ENCODE peak calls at places on chromosomes 13 and 19, in six cellular contexts. One of them, this sample, is unnamed.

GRCh38 chr19:41416194-41416674 is 10.9 kb downstream of the B3GNT8 start:
- DNase-seq in fibroblast of the aortic adventitia: no peak
- DNase-seq in cardiac muscle cell: no peak
- DNase-seq in psoas muscle: no peak
- DNase-seq in GM12865: no peak
- DNase-seq in left ventricle myocardium inferior: no peak
- DNase-seq in this sample: no peak

GRCh38 chr19:49848938-49849337 is 2.0 kb upstream of the PTOV1 start:
- DNase-seq in fibroblast of the aortic adventitia: no peak
- DNase-seq in cardiac muscle cell: no peak
- DNase-seq in psoas muscle: no peak
- DNase-seq in GM12865: peak
- DNase-seq in left ventricle myocardium inferior: no peak
- DNase-seq in this sample: no peak

GRCh38 chr13:110275931-110276552 is 30.9 kb downstream of the COL4A1 start:
- DNase-seq in fibroblast of the aortic adventitia: no peak
- DNase-seq in cardiac muscle cell: no peak
- DNase-seq in psoas muscle: peak
- DNase-seq in GM12865: no peak
- DNase-seq in left ventricle myocardium inferior: peak
- DNase-seq in this sample: no peak

GRCh38 chr19:21835810-21836444 is at the start of gene ZNF43:
- DNase-seq in fibroblast of the aortic adventitia: peak
- DNase-seq in cardiac muscle cell: peak
- DNase-seq in psoas muscle: peak
- DNase-seq in GM12865: peak
- DNase-seq in left ventricle myocardium inferior: peak
- DNase-seq in this sample: peak

GRCh38 chr13:51844862-51845573 is at the start of gene TMEM272:
- DNase-seq in fibroblast of the aortic adventitia: peak
- DNase-seq in cardiac muscle cell: peak
- DNase-seq in psoas muscle: peak
- DNase-seq in GM12865: peak
- DNase-seq in left ventricle myocardium inferior: peak
- DNase-seq in this sample: peak

GRCh38 chr13:32538234-32538620 is 368 bp downstream of the N4BP2L2 start:
- DNase-seq in fibroblast of the aortic adventitia: no peak
- DNase-seq in cardiac muscle cell: peak
- DNase-seq in psoas muscle: peak
- DNase-seq in GM12865: peak
- DNase-seq in left ventricle myocardium inferior: peak
- DNase-seq in this sample: peak

GRCh38 chr13:25422153-25422552 is 50.4 kb downstream of the ATP8A2 start:
- DNase-seq in fibroblast of the aortic adventitia: no peak
- DNase-seq in cardiac muscle cell: no peak
- DNase-seq in psoas muscle: no peak
- DNase-seq in GM12865: no peak
- DNase-seq in left ventricle myocardium inferior: no peak
- DNase-seq in this sample: no peak

GRCh38 chr19:45999653-46000121 is 4.4 kb downstream of the CCDC61 start:
- DNase-seq in fibroblast of the aortic adventitia: peak
- DNase-seq in cardiac muscle cell: no peak
- DNase-seq in psoas muscle: peak
- DNase-seq in GM12865: no peak
- DNase-seq in left ventricle myocardium inferior: no peak
- DNase-seq in this sample: peak

GRCh38 chr13:79782541-79783216 is 301.7 kb downstream of the NDFIP2 start:
- DNase-seq in fibroblast of the aortic adventitia: peak
- DNase-seq in cardiac muscle cell: peak
- DNase-seq in psoas muscle: no peak
- DNase-seq in GM12865: peak
- DNase-seq in left ventricle myocardium inferior: peak
- DNase-seq in this sample: peak

GRCh38 chr13:105735269-105735668 is 800.2 kb downstream of the EFNB2 start:
- DNase-seq in fibroblast of the aortic adventitia: no peak
- DNase-seq in cardiac muscle cell: no peak
- DNase-seq in psoas muscle: no peak
- DNase-seq in GM12865: no peak
- DNase-seq in left ventricle myocardium inferior: no peak
- DNase-seq in this sample: no peak

GRCh38 chr19:18278521-18279265 is 2.7 kb downstream of the JUND start:
- DNase-seq in fibroblast of the aortic adventitia: peak
- DNase-seq in cardiac muscle cell: no peak
- DNase-seq in psoas muscle: no peak
- DNase-seq in GM12865: peak
- DNase-seq in left ventricle myocardium inferior: no peak
- DNase-seq in this sample: peak

GRCh38 chr13:53545340-53545941 is 516.8 kb downstream of the OLFM4 start:
- DNase-seq in fibroblast of the aortic adventitia: no peak
- DNase-seq in cardiac muscle cell: no peak
- DNase-seq in psoas muscle: no peak
- DNase-seq in GM12865: no peak
- DNase-seq in left ventricle myocardium inferior: no peak
- DNase-seq in this sample: no peak

DNA sequence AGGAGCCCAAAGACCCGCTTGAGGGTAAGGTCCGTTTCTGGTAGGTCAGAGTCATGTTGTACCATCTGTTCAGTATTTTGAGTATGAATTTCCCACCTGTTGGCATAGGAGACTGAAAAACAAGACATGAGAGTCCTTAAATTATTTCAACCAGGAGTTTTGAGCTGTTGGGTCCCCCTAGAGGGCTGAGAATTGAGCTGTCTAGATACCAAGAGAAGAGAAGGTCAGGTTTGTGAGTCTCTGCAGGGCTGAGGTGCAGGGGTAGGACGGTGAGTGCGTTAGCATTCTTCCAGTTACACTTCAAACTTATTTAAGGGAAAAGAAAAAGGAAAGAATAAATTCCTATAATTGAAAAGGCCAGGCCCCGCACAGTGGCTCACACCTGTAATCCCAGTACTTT is 5.0 kb downstream of the CBLC start:
- DNase-seq in fibroblast of the aortic adventitia: no peak
- DNase-seq in cardiac muscle cell: no peak
- DNase-seq in psoas muscle: no peak
- DNase-seq in GM12865: no peak
- DNase-seq in left ventricle myocardium inferior: no peak
- DNase-seq in this sample: no peak
- TF ChIP-seq CTCF in fibroblast of the aortic adventitia: no peak
- TF ChIP-seq CTCF in cardiac muscle cell: no peak
- TF ChIP-seq CTCF in psoas muscle: no peak
- TF ChIP-seq CTCF in GM12865: no peak
- TF ChIP-seq CTCF in left ventricle myocardium inferior: no peak
- TF ChIP-seq CTCF in this sample: no peak

DNA sequence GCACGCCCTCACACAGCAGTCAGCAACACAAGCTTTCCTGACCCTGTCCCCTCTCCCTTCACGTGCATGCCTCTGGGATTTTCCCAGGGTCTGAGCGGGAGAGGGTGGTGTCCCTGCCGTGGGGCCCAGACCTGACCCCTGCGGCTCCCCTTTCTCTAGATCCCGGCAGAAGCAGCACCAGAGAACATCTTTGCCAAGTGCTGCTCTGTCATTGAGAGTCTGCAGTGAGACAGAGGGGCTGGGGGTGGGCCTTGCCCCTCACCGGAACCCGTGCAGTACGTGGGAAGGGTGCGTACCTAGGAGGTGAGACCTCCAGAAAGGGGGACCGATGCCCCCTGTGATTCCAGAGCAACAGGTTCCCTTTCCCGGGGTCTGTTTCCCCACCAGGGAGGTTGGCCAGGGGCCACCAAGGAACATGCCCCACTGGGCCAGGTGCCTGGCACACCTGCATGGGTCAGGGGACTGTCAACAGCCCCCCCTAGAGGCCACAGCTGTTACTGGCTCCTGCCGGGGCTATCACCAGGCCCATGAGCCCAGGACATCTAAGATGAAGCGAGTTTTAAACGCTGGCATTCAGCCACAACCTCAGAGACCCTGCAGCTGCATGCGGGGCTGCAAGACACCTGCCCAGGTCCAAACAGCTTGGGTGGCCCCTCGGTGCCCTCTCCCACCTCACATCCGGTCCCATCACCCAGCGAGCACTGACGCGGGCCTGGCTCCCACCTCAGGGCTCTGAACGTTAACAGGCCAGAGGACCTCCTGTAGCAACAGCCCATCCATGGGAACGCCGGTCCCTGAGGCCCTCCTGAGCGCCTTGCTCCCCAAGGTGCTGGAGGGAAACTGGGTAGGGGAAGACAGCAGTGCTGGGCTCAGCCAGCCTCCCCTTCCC is 12.3 kb downstream of the KHSRP start:
- DNase-seq in fibroblast of the aortic adventitia: no peak
- DNase-seq in cardiac muscle cell: peak
- DNase-seq in psoas muscle: peak
- DNase-seq in GM12865: peak
- DNase-seq in left ventricle myocardium inferior: no peak
- DNase-seq in this sample: peak
- TF ChIP-seq CTCF in fibroblast of the aortic adventitia: peak
- TF ChIP-seq CTCF in cardiac muscle cell: peak
- TF ChIP-seq CTCF in psoas muscle: peak
- TF ChIP-seq CTCF in GM12865: peak
- TF ChIP-seq CTCF in left ventricle myocardium inferior: peak
- TF ChIP-seq CTCF in this sample: peak

GRCh38 chr13:57627663-57628062 is 3.9 kb upstream of the PCDH17 start:
- DNase-seq in fibroblast of the aortic adventitia: peak
- DNase-seq in cardiac muscle cell: peak
- DNase-seq in psoas muscle: no peak
- DNase-seq in GM12865: peak
- DNase-seq in left ventricle myocardium inferior: no peak
- DNase-seq in this sample: no peak
- TF ChIP-seq CTCF in fibroblast of the aortic adventitia: peak
- TF ChIP-seq CTCF in cardiac muscle cell: peak
- TF ChIP-seq CTCF in psoas muscle: peak
- TF ChIP-seq CTCF in GM12865: peak
- TF ChIP-seq CTCF in left ventricle myocardium inferior: peak
- TF ChIP-seq CTCF in this sample: peak

GRCh38 chr19:2048959-2049740 is 1.9 kb downstream of the MKNK2 start:
- DNase-seq in fibroblast of the aortic adventitia: no peak
- DNase-seq in cardiac muscle cell: no peak
- DNase-seq in psoas muscle: peak
- DNase-seq in GM12865: peak
- DNase-seq in left ventricle myocardium inferior: no peak
- DNase-seq in this sample: no peak

GRCh38 chr19:2049741-2050348 is 1.2 kb downstream of the MKNK2 start:
- DNase-seq in fibroblast of the aortic adventitia: peak
- DNase-seq in cardiac muscle cell: peak
- DNase-seq in psoas muscle: peak
- DNase-seq in GM12865: peak
- DNase-seq in left ventricle myocardium inferior: peak
- DNase-seq in this sample: peak

GRCh38 chr19:2051771-2052704 is 994 bp upstream of the MKNK2 start:
- DNase-seq in fibroblast of the aortic adventitia: peak
- DNase-seq in cardiac muscle cell: no peak
- DNase-seq in psoas muscle: peak
- DNase-seq in GM12865: peak
- DNase-seq in left ventricle myocardium inferior: peak
- DNase-seq in this sample: no peak

GRCh38 chr19:2050349-2050990 is 574 bp downstream of the MKNK2 start:
- DNase-seq in fibroblast of the aortic adventitia: no peak
- DNase-seq in cardiac muscle cell: no peak
- DNase-seq in psoas muscle: no peak
- DNase-seq in GM12865: no peak
- DNase-seq in left ventricle myocardium inferior: no peak
- DNase-seq in this sample: peak

DNA sequence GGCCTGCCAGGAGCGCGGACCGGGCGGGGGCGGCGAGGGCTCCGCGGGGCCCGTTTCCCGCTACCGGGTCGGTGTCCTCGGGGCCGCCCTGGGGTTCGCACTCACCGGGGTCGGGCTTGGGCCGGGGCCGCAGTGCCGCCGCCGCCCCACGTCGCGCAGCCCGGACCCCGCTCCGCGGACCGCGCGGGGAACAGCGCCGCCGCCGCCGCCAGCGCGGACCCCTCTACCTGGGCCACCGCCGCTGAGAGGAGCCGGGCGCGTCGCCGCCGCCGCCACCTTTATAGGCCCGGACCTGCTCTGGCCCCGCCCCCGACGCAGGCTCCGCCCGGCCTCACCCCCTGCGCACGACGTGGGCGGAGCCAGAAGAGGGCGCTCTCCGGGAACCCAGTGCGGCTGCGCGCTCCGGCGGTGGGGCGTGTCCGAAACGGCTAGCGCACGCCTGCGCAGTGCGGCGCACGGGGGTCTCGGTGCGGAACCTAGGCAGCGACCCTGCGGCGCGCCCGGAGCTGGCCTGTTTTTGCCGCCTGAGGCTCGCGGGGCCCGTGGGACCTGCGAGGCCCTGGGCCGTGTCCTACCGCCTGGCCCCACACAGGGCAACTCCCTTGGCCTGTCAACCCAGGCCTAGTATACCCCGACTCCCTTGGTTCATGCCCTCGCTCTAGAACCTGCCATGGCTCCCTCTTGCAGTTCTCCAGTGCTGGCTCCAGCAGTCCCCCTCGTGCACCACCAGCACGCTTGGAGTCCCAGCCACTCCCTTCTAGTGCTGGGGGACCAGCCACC is at the start of gene MKNK2:
- DNase-seq in fibroblast of the aortic adventitia: peak
- DNase-seq in cardiac muscle cell: peak
- DNase-seq in psoas muscle: peak
- DNase-seq in GM12865: peak
- DNase-seq in left ventricle myocardium inferior: peak
- DNase-seq in this sample: peak
- TF ChIP-seq CTCF in fibroblast of the aortic adventitia: peak
- TF ChIP-seq CTCF in cardiac muscle cell: peak
- TF ChIP-seq CTCF in psoas muscle: peak
- TF ChIP-seq CTCF in GM12865: peak
- TF ChIP-seq CTCF in left ventricle myocardium inferior: peak
- TF ChIP-seq CTCF in this sample: no peak